ENCODE peak calls at places on chromosome 20, in four cellular contexts. One of them, this sample, is unnamed.

GRCh38 chr20:60341062-60341461 is 382.8 kb downstream of the CDH26 start:
- DNase-seq in GM04504: no peak
- DNase-seq in CD8-positive, alpha-beta memory T cell: no peak
- DNase-seq in fibroblast of the aortic adventitia: no peak
- DNase-seq in this sample: no peak

GRCh38 chr20:25316506-25317190 is 68.8 kb downstream of the PYGB start:
- DNase-seq in fibroblast of the aortic adventitia: no peak
- DNase-seq in CD8-positive, alpha-beta memory T cell: no peak
- DNase-seq in GM04504: no peak
- DNase-seq in this sample: no peak

GRCh38 chr20:48788486-48789072 is 39.2 kb downstream of the PREX1 start:
- DNase-seq in CD8-positive, alpha-beta memory T cell: no peak
- DNase-seq in fibroblast of the aortic adventitia: no peak
- DNase-seq in GM04504: no peak
- DNase-seq in this sample: no peak

GRCh38 chr20:38724603-38725457 is 544 bp downstream of the SLC32A1 start:
- DNase-seq in CD8-positive, alpha-beta memory T cell: no peak
- DNase-seq in fibroblast of the aortic adventitia: no peak
- DNase-seq in GM04504: no peak
- DNase-seq in this sample: no peak

GRCh38 chr20:568865-569415 is 25.4 kb upstream of the CSNK2A1 start:
- DNase-seq in GM04504: no peak
- DNase-seq in CD8-positive, alpha-beta memory T cell: no peak
- DNase-seq in fibroblast of the aortic adventitia: no peak
- DNase-seq in this sample: no peak

GRCh38 chr20:33612001-33612400 is 50.1 kb upstream of the C20orf144 start:
- DNase-seq in GM04504: no peak
- DNase-seq in CD8-positive, alpha-beta memory T cell: no peak
- DNase-seq in fibroblast of the aortic adventitia: no peak
- DNase-seq in this sample: no peak

GRCh38 chr20:32911355-32911754 is 52.6 kb downstream of the EFCAB8 start:
- DNase-seq in GM04504: no peak
- DNase-seq in CD8-positive, alpha-beta memory T cell: no peak
- DNase-seq in fibroblast of the aortic adventitia: no peak
- DNase-seq in this sample: no peak

GRCh38 chr20:14498809-14499208 is 161.4 kb upstream of the FLRT3 start:
- DNase-seq in CD8-positive, alpha-beta memory T cell: no peak
- DNase-seq in GM04504: no peak
- DNase-seq in fibroblast of the aortic adventitia: no peak
- DNase-seq in this sample: no peak

GRCh38 chr20:32737371-32738223 is 5.7 kb downstream of the COMMD7 start:
- DNase-seq in fibroblast of the aortic adventitia: peak; percentile 87
- DNase-seq in CD8-positive, alpha-beta memory T cell: peak; percentile 58
- DNase-seq in GM04504: no peak
- DNase-seq in this sample: peak; percentile 74

GRCh38 chr20:33963756-33964155 is 30.0 kb upstream of the RALY start:
- DNase-seq in CD8-positive, alpha-beta memory T cell: no peak
- DNase-seq in GM04504: no peak
- DNase-seq in fibroblast of the aortic adventitia: no peak
- DNase-seq in this sample: no peak

GRCh38 chr20:62063981-62064787 is 1.5 kb downstream of the TAF4 start:
- DNase-seq in fibroblast of the aortic adventitia: no peak
- DNase-seq in CD8-positive, alpha-beta memory T cell: no peak
- DNase-seq in GM04504: no peak
- DNase-seq in this sample: no peak

GRCh38 chr20:4633780-4634179 is 87.9 kb upstream of the PRND start:
- DNase-seq in GM04504: peak; percentile 48
- DNase-seq in fibroblast of the aortic adventitia: peak; percentile 95
- DNase-seq in CD8-positive, alpha-beta memory T cell: no peak
- DNase-seq in this sample: no peak

GRCh38 chr20:1499528-1500420 is 8.6 kb upstream of the SIRPB2 start:
- DNase-seq in GM04504: no peak
- DNase-seq in CD8-positive, alpha-beta memory T cell: no peak
- DNase-seq in fibroblast of the aortic adventitia: no peak
- DNase-seq in this sample: no peak

GRCh38 chr20:1861347-1861987 is 33.7 kb upstream of the SIRPA start:
- DNase-seq in GM04504: peak; percentile 40
- DNase-seq in fibroblast of the aortic adventitia: no peak
- DNase-seq in CD8-positive, alpha-beta memory T cell: no peak
- DNase-seq in this sample: no peak

GRCh38 chr20:22430746-22431168 is 153.6 kb downstream of the FOXA2 start:
- DNase-seq in CD8-positive, alpha-beta memory T cell: no peak
- DNase-seq in GM04504: no peak
- DNase-seq in fibroblast of the aortic adventitia: no peak
- DNase-seq in this sample: no peak

GRCh38 chr20:40195742-40196141 is 493.3 kb downstream of the MAFB start:
- DNase-seq in fibroblast of the aortic adventitia: no peak
- DNase-seq in GM04504: no peak
- DNase-seq in CD8-positive, alpha-beta memory T cell: no peak
- DNase-seq in this sample: no peak

GRCh38 chr20:46156065-46156464 is 38.0 kb downstream of the CD40 start:
- DNase-seq in fibroblast of the aortic adventitia: no peak
- DNase-seq in GM04504: no peak
- DNase-seq in CD8-positive, alpha-beta memory T cell: no peak
- DNase-seq in this sample: no peak

GRCh38 chr20:62555642-62556420 is 80.0 kb upstream of the GATA5 start:
- DNase-seq in CD8-positive, alpha-beta memory T cell: no peak
- DNase-seq in fibroblast of the aortic adventitia: no peak
- DNase-seq in GM04504: no peak
- DNase-seq in this sample: no peak

GRCh38 chr20:3786665-3787639 is at the start of gene CENPB:
- DNase-seq in CD8-positive, alpha-beta memory T cell: peak; percentile 89
- DNase-seq in GM04504: no peak
- DNase-seq in fibroblast of the aortic adventitia: peak; percentile 72
- DNase-seq in this sample: peak; percentile 87

GRCh38 chr20:44586289-44586911 is 4.0 kb downstream of the PKIG start:
- DNase-seq in GM04504: no peak
- DNase-seq in CD8-positive, alpha-beta memory T cell: no peak
- DNase-seq in fibroblast of the aortic adventitia: no peak
- DNase-seq in this sample: no peak

GRCh38 chr20:63102720-63103375 is 96.1 kb upstream of the BHLHE23 start:
- DNase-seq in fibroblast of the aortic adventitia: peak; percentile 27
- DNase-seq in CD8-positive, alpha-beta memory T cell: peak; percentile 63
- DNase-seq in GM04504: peak; percentile 13
- DNase-seq in this sample: peak; percentile 71

GRCh38 chr20:2825770-2826169 is 9.6 kb downstream of the TMEM239 start:
- DNase-seq in CD8-positive, alpha-beta memory T cell: peak; percentile 22
- DNase-seq in GM04504: no peak
- DNase-seq in fibroblast of the aortic adventitia: no peak
- DNase-seq in this sample: peak; percentile 23

GRCh38 chr20:25685276-25686080 is 11.2 kb downstream of the ZNF337 start:
- DNase-seq in CD8-positive, alpha-beta memory T cell: no peak
- DNase-seq in GM04504: no peak
- DNase-seq in fibroblast of the aortic adventitia: no peak
- DNase-seq in this sample: no peak

GRCh38 chr20:18679020-18679419 is 91.2 kb downstream of the DTD1 start:
- DNase-seq in GM04504: no peak
- DNase-seq in CD8-positive, alpha-beta memory T cell: no peak
- DNase-seq in fibroblast of the aortic adventitia: peak; percentile 21
- DNase-seq in this sample: peak; percentile 12

GRCh38 chr20:31593221-31594001 is 11.7 kb upstream of the ID1 start:
- DNase-seq in CD8-positive, alpha-beta memory T cell: no peak
- DNase-seq in GM04504: no peak
- DNase-seq in fibroblast of the aortic adventitia: peak; percentile 84
- DNase-seq in this sample: no peak

GRCh38 chr20:34768105-34768504 is 57.3 kb downstream of the NCOA6 start:
- DNase-seq in GM04504: peak; percentile 57
- DNase-seq in CD8-positive, alpha-beta memory T cell: no peak
- DNase-seq in fibroblast of the aortic adventitia: peak; percentile 10
- DNase-seq in this sample: no peak

GRCh38 chr20:1566701-1567100 is 9.2 kb upstream of the SIRPD start:
- DNase-seq in CD8-positive, alpha-beta memory T cell: no peak
- DNase-seq in fibroblast of the aortic adventitia: no peak
- DNase-seq in GM04504: no peak
- DNase-seq in this sample: no peak

GRCh38 chr20:63232235-63233060 is 3.3 kb upstream of the BIRC7 start:
- DNase-seq in CD8-positive, alpha-beta memory T cell: no peak
- DNase-seq in fibroblast of the aortic adventitia: peak; percentile 85
- DNase-seq in GM04504: peak; percentile 76
- DNase-seq in this sample: no peak

GRCh38 chr20:10673176-10673830 is 496 bp downstream of the JAG1 start:
- DNase-seq in fibroblast of the aortic adventitia: no peak
- DNase-seq in GM04504: no peak
- DNase-seq in CD8-positive, alpha-beta memory T cell: no peak
- DNase-seq in this sample: no peak

GRCh38 chr20:56995635-56996075 is 270.8 kb downstream of the BMP7 start:
- DNase-seq in fibroblast of the aortic adventitia: no peak
- DNase-seq in CD8-positive, alpha-beta memory T cell: no peak
- DNase-seq in GM04504: no peak
- DNase-seq in this sample: no peak

GRCh38 chr20:11901127-11901526 is 16.6 kb upstream of the BTBD3 start:
- DNase-seq in fibroblast of the aortic adventitia: peak; percentile 45
- DNase-seq in CD8-positive, alpha-beta memory T cell: no peak
- DNase-seq in GM04504: peak; percentile 77
- DNase-seq in this sample: no peak

GRCh38 chr20:64038252-64038578 is 2.2 kb downstream of the C20orf204 start:
- DNase-seq in GM04504: no peak
- DNase-seq in CD8-positive, alpha-beta memory T cell: no peak
- DNase-seq in fibroblast of the aortic adventitia: no peak
- DNase-seq in this sample: no peak

This sample was measured in central memory CD4-positive, alpha-beta T cell.